ENCODE peak calls at places on chromosomes 5 and 9, in five cellular contexts. J, O, N, T and H are unnamed samples.

GRCh38 chr9:89139450-89139849 is 39.2 kb downstream of the SHC3 start:
- DNase-seq in J (no peak), O (no peak), N (no peak), T (no peak), H (no peak)

GRCh38 chr5:66881475-66882161 is 285.4 kb downstream of the MAST4 start:
- DNase-seq in J (no peak), O (no peak), N (peak), T (no peak), H (no peak)

GRCh38 chr5:17190242-17190778 is 27.1 kb upstream of the BASP1 start:
- DNase-seq in J (no peak), O (no peak), N (peak), T (no peak), H (no peak)

GRCh38 chr9:20364954-20365353 is 257.3 kb downstream of the MLLT3 start:
- DNase-seq in J (no peak), O (no peak), N (no peak), T (no peak), H (no peak)

GRCh38 chr9:88280816-88281382 is 107.3 kb upstream of the SPIN1 start:
- DNase-seq in J (no peak), O (no peak), N (peak), T (no peak), H (no peak)

GRCh38 chr5:1472964-1473628 is 27.9 kb upstream of the SLC6A3 start:
- DNase-seq in J (no peak), O (no peak), N (no peak), T (peak), H (no peak)

GRCh38 chr5:33726422-33727165 is 165.2 kb downstream of the ADAMTS12 start:
- DNase-seq in J (no peak), O (no peak), N (peak), T (no peak), H (no peak)

GRCh38 chr9:4541281-4541680 is 51.0 kb downstream of the SLC1A1 start:
- DNase-seq in J (no peak), O (no peak), N (no peak), T (no peak), H (no peak)

GRCh38 chr9:83920469-83920941 is 727 bp downstream of the KIF27 start:
- DNase-seq in J (no peak), O (no peak), N (peak), T (no peak), H (no peak)

GRCh38 chr5:159208508-159209437 is 580 bp downstream of the RNF145 start:
- DNase-seq in J (peak), O (peak), N (no peak), T (peak), H (peak)

GRCh38 chr5:21680196-21680595 is 1172.9 kb downstream of the CDH12 start:
- DNase-seq in J (no peak), O (no peak), N (peak), T (no peak), H (no peak)

GRCh38 chr5:134410822-134411221 is 859 bp downstream of the CDKN2AIPNL start:
- DNase-seq in J (no peak), O (no peak), N (no peak), T (no peak), H (no peak)

GRCh38 chr5:176627582-176627981 is 2.8 kb downstream of the SNCB start:
- DNase-seq in J (no peak), O (no peak), N (no peak), T (no peak), H (no peak)

GRCh38 chr5:149282966-149283332 is 11.3 kb downstream of the AFAP1L1 start:
- DNase-seq in J (no peak), O (no peak), N (no peak), T (no peak), H (no peak)

GRCh38 chr9:137298983-137299521 is 3.0 kb downstream of the NRARP start:
- DNase-seq in J (no peak), O (no peak), N (no peak), T (peak), H (no peak)

GRCh38 chr9:14056235-14056930 is 257.6 kb downstream of the NFIB start:
- DNase-seq in J (no peak), O (no peak), N (no peak), T (peak), H (no peak)

GRCh38 chr5:168424506-168425298 is 61.6 kb upstream of the RARS1 start:
- DNase-seq in J (no peak), O (no peak), N (peak), T (no peak), H (no peak)

GRCh38 chr5:169795311-169795710 is 158.2 kb downstream of the DOCK2 start:
- DNase-seq in J (no peak), O (no peak), N (no peak), T (no peak), H (no peak)

GRCh38 chr9:114271556-114272510 is 51.1 kb upstream of the ORM1 start:
- DNase-seq in J (no peak), O (no peak), N (peak), T (peak), H (no peak)

GRCh38 chr5:122375801-122376200 is 63.8 kb downstream of the SNCAIP start:
- DNase-seq in J (no peak), O (no peak), N (peak), T (no peak), H (no peak)

GRCh38 chr5:65943771-65944170 is 17.4 kb downstream of the ERBIN start:
- DNase-seq in J (no peak), O (no peak), N (no peak), T (no peak), H (no peak)

GRCh38 chr5:136034492-136034891 is 5.7 kb downstream of the TGFBI start:
- DNase-seq in J (no peak), O (no peak), N (no peak), T (no peak), H (no peak)